ENCODE peak calls at places on chromosomes 5 and 9, in four cellular contexts. O, N, L and Q are unnamed samples.

GRCh38 chr9:95691435-95691834 is 174.7 kb upstream of the PTCH1 start:
- DNase-seq in O (no peak), N (no peak), L (no peak), Q (no peak)

GRCh38 chr9:128706045-128706444 is 3.7 kb downstream of the PKN3 start:
- DNase-seq in L (no peak), O (no peak), N (no peak), Q (no peak)

GRCh38 chr9:994005-994404 is 17.6 kb downstream of the DMRT3 start:
- DNase-seq in L (no peak), N (no peak), O (no peak), Q (no peak)

GRCh38 chr5:57598756-57599155 is 116.1 kb upstream of the ACTBL2 start:
- DNase-seq in L (no peak), N (no peak), O (no peak), Q (no peak)

GRCh38 chr5:107251151-107251550 is 419.6 kb downstream of the EFNA5 start:
- DNase-seq in L (no peak), N (no peak), O (no peak), Q (no peak)

GRCh38 chr5:180974612-180975315 is 13.9 kb upstream of the BTNL3 start:
- DNase-seq in L (peak), N (no peak), O (no peak), Q (no peak)

GRCh38 chr5:60521379-60522298 is 178.3 kb downstream of the DEPDC1B start:
- DNase-seq in N (no peak), L (peak), O (no peak), Q (no peak)

GRCh38 chr5:151694035-151694485 is 7.3 kb upstream of the SPARC start:
- DNase-seq in O (no peak), L (no peak), N (no peak), Q (no peak)

GRCh38 chr9:36036253-36036779 is 397 bp upstream of the RECK start:
- DNase-seq in N (no peak), L (no peak), O (no peak), Q (no peak)

GRCh38 chr9:35274988-35275387 is 113.2 kb downstream of the UNC13B start:
- DNase-seq in L (no peak), N (no peak), O (no peak), Q (no peak)

GRCh38 chr5:97243352-97243751 is 60.3 kb upstream of the RIOK2 start:
- DNase-seq in O (no peak), N (no peak), L (no peak), Q (no peak)

GRCh38 chr5:58462623-58463230 is 2.8 kb upstream of the PLK2 start:
- DNase-seq in N (no peak), L (no peak), O (peak), Q (no peak)

GRCh38 chr5:77881528-77881927 is 105.4 kb upstream of the TBCA start:
- DNase-seq in N (no peak), O (peak), L (no peak), Q (no peak)

GRCh38 chr9:35649431-35650340 is 1.0 kb downstream of the SIT1 start:
- DNase-seq in L (no peak), O (peak), N (peak), Q (no peak)

GRCh38 chr5:151086905-151087360 is 6.1 kb upstream of the TNIP1 start:
- DNase-seq in N (no peak), O (no peak), L (no peak), Q (peak)

GRCh38 chr5:87319469-87319868 is 51.8 kb downstream of the RASA1 start:
- DNase-seq in O (no peak), N (no peak), L (no peak), Q (no peak)

GRCh38 chr9:38686923-38687322 is 33.0 kb downstream of the FAM240B start:
- DNase-seq in L (no peak), N (no peak), O (no peak), Q (no peak)
- TF ChIP-seq SPI1 in L (no peak), N (no peak), O (no peak), Q (no peak)

GRCh38 chr5:37950436-37950835 is 110.6 kb upstream of the GDNF start:
- DNase-seq in N (no peak), L (no peak), O (no peak), Q (no peak)
- TF ChIP-seq SPI1 in N (no peak), L (no peak), O (no peak), Q (no peak)

GRCh38 chr5:14216902-14217301 is 73.8 kb downstream of the TRIO start:
- DNase-seq in L (no peak), N (no peak), O (no peak), Q (no peak)
- TF ChIP-seq SPI1 in L (no peak), N (no peak), O (no peak), Q (no peak)

GRCh38 chr9:70010015-70010414 is 33.6 kb upstream of the MAMDC2 start:
- DNase-seq in L (no peak), O (no peak), N (no peak), Q (no peak)

GRCh38 chr9:70013598-70014196 is 30.0 kb upstream of the MAMDC2 start:
- DNase-seq in N (no peak), L (no peak), O (no peak), Q (no peak)

GRCh38 chr9:70015099-70015498 is 28.5 kb upstream of the MAMDC2 start:
- DNase-seq in L (no peak), N (no peak), O (no peak), Q (no peak)

GRCh38 chr9:70011366-70011765 is 32.3 kb upstream of the MAMDC2 start:
- DNase-seq in O (no peak), N (no peak), L (no peak), Q (no peak)

DNA sequence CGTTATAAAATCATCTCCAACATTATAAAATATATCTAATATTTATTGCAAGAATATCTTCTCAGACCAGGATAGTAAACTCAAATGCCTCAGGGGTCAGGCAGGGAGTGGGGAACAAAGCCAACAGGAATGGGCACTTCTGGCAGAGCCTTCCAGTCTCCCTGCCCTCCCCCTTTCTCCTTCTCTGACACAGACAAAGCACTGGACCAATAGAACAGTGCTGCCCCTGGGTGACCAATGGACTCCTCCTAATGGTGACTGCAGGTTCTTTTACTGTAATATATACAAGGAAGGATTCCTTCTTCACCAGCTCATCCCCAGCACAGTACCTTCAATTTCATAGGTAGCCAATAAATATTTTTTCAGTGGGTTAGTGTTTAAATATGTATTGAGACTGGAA is 31.1 kb upstream of the MAMDC2 start:
- DNase-seq in O (no peak), L (no peak), N (no peak), Q (no peak)
- TF ChIP-seq SPI1 in O (no peak), L (no peak), N (no peak), Q (no peak)

GRCh38 chr5:4802044-4802443 is 338.1 kb upstream of the ADAMTS16 start:
- DNase-seq in O (no peak), L (no peak), N (no peak), Q (no peak)
- TF ChIP-seq SPI1 in O (no peak), L (no peak), N (no peak), Q (no peak)

DNA sequence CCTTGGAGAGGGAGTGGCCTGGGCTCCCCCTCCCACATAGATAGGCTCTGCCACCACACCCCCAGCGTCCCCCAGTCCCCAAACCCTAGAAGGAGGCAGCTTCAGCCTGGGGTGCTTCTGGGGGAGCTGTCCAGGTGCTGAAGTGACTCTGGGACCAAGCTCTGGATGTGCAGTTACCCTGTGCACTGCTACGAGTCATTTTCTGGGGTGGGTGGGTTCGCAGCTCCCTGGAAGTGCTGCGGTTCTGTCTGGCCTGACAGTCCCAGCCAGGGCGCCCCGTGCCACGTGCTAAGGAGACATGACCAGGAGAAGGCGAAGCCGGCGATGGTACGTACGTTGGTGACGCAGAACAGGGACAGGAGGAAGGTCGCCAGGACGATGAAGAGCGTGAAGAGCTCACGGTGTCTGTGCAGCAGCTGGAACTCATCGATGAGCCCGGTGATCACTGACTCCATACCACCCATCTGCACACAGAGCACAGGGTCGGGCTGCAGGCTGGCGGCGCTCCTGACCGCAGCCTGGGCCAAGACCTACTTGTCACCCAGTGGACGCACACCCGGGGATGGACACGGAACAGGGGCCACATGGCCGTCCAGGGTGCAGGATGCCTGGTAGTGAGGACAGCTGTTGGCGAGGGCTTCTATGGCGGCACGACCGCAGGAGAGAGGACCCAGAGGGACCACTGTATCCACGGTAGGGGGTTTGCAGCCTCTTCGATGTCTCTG is 35.7 kb downstream of the SLC6A3 start:
- DNase-seq in N (peak), O (peak), L (no peak), Q (peak)
- TF ChIP-seq SPI1 in N (no peak), O (no peak), L (no peak), Q (no peak)

DNA sequence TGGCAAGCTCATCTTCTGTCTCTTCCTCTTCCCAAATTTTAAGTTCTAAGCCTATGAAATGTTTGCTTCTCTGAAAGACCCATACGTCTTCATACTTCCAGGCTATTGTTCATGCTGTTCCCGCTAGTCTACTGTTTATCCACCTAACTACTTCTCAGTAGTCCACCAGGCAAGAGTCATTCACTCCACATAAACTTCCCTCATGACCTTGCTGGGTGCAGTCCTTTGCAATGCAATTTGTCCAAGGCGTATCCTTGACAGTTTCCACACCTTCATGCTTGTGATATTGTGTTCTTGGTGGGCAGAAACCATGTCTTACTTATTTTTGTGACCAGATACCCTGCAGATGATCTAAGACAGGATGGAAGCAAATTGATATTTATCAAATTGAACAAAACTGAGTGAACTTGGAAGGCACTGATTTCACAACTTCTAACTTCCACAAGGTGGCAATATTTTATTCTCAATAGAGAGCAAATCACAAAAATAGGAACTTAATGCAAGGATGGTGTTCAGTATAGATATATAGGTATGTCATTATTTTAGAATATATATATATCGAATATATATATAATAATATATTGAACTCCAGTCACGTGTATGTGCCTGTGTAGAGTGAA is 30.3 kb downstream of the TYRP1 start:
- DNase-seq in O (no peak), L (no peak), N (no peak), Q (no peak)
- TF ChIP-seq SPI1 in O (no peak), L (no peak), N (no peak), Q (no peak)

GRCh38 chr9:20256284-20256948 is 365.9 kb downstream of the MLLT3 start:
- DNase-seq in L (no peak), N (no peak), O (no peak), Q (no peak)
- TF ChIP-seq SPI1 in L (no peak), N (no peak), O (no peak), Q (no peak)